ENCODE peak calls at places on chromosomes 13 and 19, in six cellular contexts. J is NCI-H2029; S is stimulated activated CD8-positive, alpha-beta memory T cell treated with anti-CD3 and anti-CD28 coated beads, Interleukin-2, amount 100 ng/mL, for 48 hours; M is AG04449; Q is heart left ventricle; R is CD4-positive, CD25-positive, alpha-beta regulatory T cell. Y is an unnamed sample.

GRCh38 chr19:55549500-55550320 is 4.4 kb upstream of the SBK3 start:
- DNase-seq in J (no peak), S (no peak), M (peak), Q (peak), R (no peak), Y (no peak)

GRCh38 chr13:72689181-72689696 is 38.2 kb downstream of the MZT1 start:
- DNase-seq in J (no peak), S (no peak), M (no peak), Q (no peak), R (no peak), Y (no peak)

GRCh38 chr19:38004505-38005223 is 97.7 kb downstream of the SIPA1L3 start:
- DNase-seq in J (peak), S (no peak), M (peak), Q (peak), R (no peak), Y (peak)

GRCh38 chr13:66780814-66781213 is 449.3 kb downstream of the PCDH9 start:
- DNase-seq in J (no peak), S (no peak), M (no peak), Q (no peak), R (no peak), Y (no peak)

GRCh38 chr13:107035778-107036177 is 467.8 kb upstream of the ARGLU1 start:
- DNase-seq in J (no peak), S (no peak), M (no peak), Q (no peak), R (no peak), Y (no peak)

GRCh38 chr19:18062043-18062442 is 24.7 kb downstream of the IL12RB1 start:
- DNase-seq in J (peak), S (no peak), M (no peak), Q (no peak), R (no peak), Y (peak)

GRCh38 chr19:30565680-30566079 is 193.5 kb downstream of the ZNF536 start:
- DNase-seq in J (no peak), S (no peak), M (no peak), Q (no peak), R (no peak), Y (no peak)

GRCh38 chr19:6577410-6578125 is 13.4 kb downstream of the CD70 start:
- DNase-seq in J (no peak), S (no peak), M (no peak), Q (no peak), R (no peak), Y (peak)

GRCh38 chr19:33621811-33622504 is at the start of gene CHST8:
- DNase-seq in J (peak), S (no peak), M (no peak), Q (peak), R (no peak), Y (no peak)

GRCh38 chr19:6616011-6616410 is 25.1 kb upstream of the CD70 start:
- DNase-seq in J (no peak), S (no peak), M (no peak), Q (no peak), R (no peak), Y (no peak)

GRCh38 chr19:33347300-33347699 is 26.2 kb upstream of the CEBPG start:
- DNase-seq in J (no peak), S (no peak), M (no peak), Q (no peak), R (no peak), Y (no peak)

GRCh38 chr13:38688674-38689073 is 1.8 kb downstream of the FREM2 start:
- DNase-seq in J (no peak), S (no peak), M (no peak), Q (no peak), R (no peak), Y (no peak)

GRCh38 chr19:50492303-50493052 is 15.8 kb upstream of the GARIN5A start:
- DNase-seq in J (no peak), S (no peak), M (no peak), Q (peak), R (no peak), Y (no peak)

GRCh38 chr13:103694471-103694870 is 628.3 kb upstream of the SLC10A2 start:
- DNase-seq in J (no peak), S (no peak), M (no peak), Q (no peak), R (no peak), Y (no peak)

GRCh38 chr13:111253334-111253872 is 67.0 kb upstream of the TEX29 start:
- DNase-seq in J (no peak), S (no peak), M (no peak), Q (no peak), R (no peak), Y (no peak)

GRCh38 chr13:30908416-30908980 is 2.4 kb downstream of the MEDAG start:
- DNase-seq in J (no peak), S (no peak), M (no peak), Q (peak), R (no peak), Y (no peak)